ENCODE peak calls at places on chromosomes 2 and 18, in nine cellular contexts. E is heart right ventricle; Y is CD8-positive, alpha-beta memory T cell; W is Caco-2; A is Peyer's patch; T is GM23248; Q is naive thymus-derived CD4-positive, alpha-beta T cell; O is ovary; I is brain microvascular endothelial cell. G is an unnamed sample.

GRCh38 chr2:33086400-33087015 is 139.8 kb downstream of the LTBP1 start:
- DNase-seq in Y (no peak), E (peak; percentile 66), O (no peak), W (no peak), A (no peak), T (peak; percentile 27), I (peak; percentile 57), Q (no peak), G (no peak)

GRCh38 chr18:53093650-53094049 is 753.7 kb downstream of the DCC start:
- DNase-seq in W (no peak), T (no peak), A (no peak), Q (no peak), O (no peak), Y (no peak), I (no peak), E (no peak), G (no peak)

GRCh38 chr2:197298609-197299008 is 12.0 kb downstream of the ANKRD44 start:
- DNase-seq in O (no peak), Y (no peak), E (no peak), W (no peak), T (no peak), Q (no peak), A (no peak), I (no peak), G (no peak)

GRCh38 chr2:227862741-227863588 is 8.5 kb upstream of the DAW1 start:
- DNase-seq in E (no peak), T (peak; percentile 91), I (peak; percentile 84), A (no peak), O (no peak), W (no peak), Y (no peak), Q (no peak), G (peak; percentile 87)

GRCh38 chr2:14756981-14757657 is 124.6 kb downstream of the LRATD1 start:
- DNase-seq in E (no peak), T (peak; percentile 96), A (no peak), Y (no peak), O (no peak), I (peak; percentile 61), W (no peak), Q (no peak), G (peak; percentile 98)

GRCh38 chr2:42859801-42860200 is 67.4 kb upstream of the HAAO start:
- DNase-seq in I (peak; percentile 11), O (no peak), A (no peak), T (peak; percentile 41), W (no peak), Y (no peak), E (no peak), Q (no peak), G (no peak)

GRCh38 chr2:116416988-116417387 is 1397.5 kb upstream of the DDX18 start:
- DNase-seq in Y (no peak), Q (no peak), T (no peak), W (no peak), I (no peak), A (no peak), O (no peak), E (no peak), G (no peak)

GRCh38 chr2:241863021-241863954 is 4.6 kb upstream of the PDCD1 start:
- DNase-seq in O (peak; percentile 73), W (no peak), Y (peak; percentile 45), E (no peak), Q (no peak), T (peak; percentile 45), I (no peak), A (peak; percentile 43), G (no peak)

GRCh38 chr2:157971702-157972101 is 95.6 kb upstream of the ACVR1 start:
- DNase-seq in O (no peak), A (no peak), Q (no peak), W (no peak), E (no peak), T (no peak), I (no peak), Y (no peak), G (no peak)

GRCh38 chr2:218060122-218060521 is 8.9 kb upstream of the RUFY4 start:
- DNase-seq in I (no peak), A (no peak), O (no peak), E (no peak), W (no peak), T (no peak), Y (no peak), Q (no peak), G (no peak)

GRCh38 chr2:239651859-239652258 is 251.0 kb upstream of the HDAC4 start:
- DNase-seq in O (no peak), I (no peak), E (no peak), A (no peak), Y (no peak), T (no peak), W (no peak), Q (no peak), G (no peak)

GRCh38 chr2:29317077-29317517 is 201.9 kb downstream of the CLIP4 start:
- DNase-seq in I (no peak), Y (no peak), E (peak; percentile 14), O (no peak), T (peak; percentile 57), Q (no peak), W (no peak), A (no peak), G (no peak)

DNA sequence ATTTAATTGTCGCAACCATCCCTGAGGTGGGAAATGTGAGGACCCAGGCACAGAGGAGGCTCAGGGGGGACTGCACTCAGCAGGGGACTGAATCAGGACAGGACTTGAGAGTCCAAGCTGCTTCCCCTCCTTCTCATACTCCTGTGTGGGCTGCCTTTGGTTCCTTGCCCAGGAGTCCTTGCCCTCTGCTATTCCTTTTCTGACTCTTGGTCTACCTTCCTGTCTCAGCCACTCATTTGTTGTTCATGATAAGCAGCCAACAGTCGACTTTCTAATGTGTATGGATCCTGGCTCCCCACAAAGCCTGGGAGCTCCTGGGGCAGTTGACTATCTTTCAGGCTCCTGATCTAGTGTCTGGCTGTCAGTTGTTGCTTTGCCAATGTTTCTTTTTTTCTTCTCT is 28.3 kb downstream of the GATA6 start:
- DNase-seq in O (no peak), E (no peak), W (no peak), Y (no peak), Q (no peak), A (no peak), T (no peak), I (no peak), G (no peak)
- H3K27me3 ChIP-seq in O (no peaks in the 10 kb centered on the region), E (no peaks in the 10 kb centered on the region), W (no peaks in the 10 kb centered on the region), Y (no peaks in the 10 kb centered on the region), Q (no peaks in the 10 kb centered on the region), A (no peaks in the 10 kb centered on the region), T (no peaks in the 10 kb centered on the region), I (no peaks in the 10 kb centered on the region), G (peaks cover 3% of the 10 kb centered on the region)

GRCh38 chr18:36635414-36636096 is 193.2 kb downstream of the TPGS2 start:
- DNase-seq in I (no peak), O (no peak), E (no peak), Q (no peak), W (no peak), A (no peak), Y (no peak), T (no peak), G (peak; percentile 43)
- H3K4me3 ChIP-seq in I (no peak overlapping the region), O (no peak overlapping the region), E (no peak overlapping the region), Q (no peak overlapping the region), W (no peak overlapping the region), A (no peak overlapping the region), Y (no peak overlapping the region), T (no peak overlapping the region), G (no peak overlapping the region)

GRCh38 chr18:78975699-78976098 is 3.9 kb upstream of the SALL3 start:
- DNase-seq in I (no peak), E (no peak), A (no peak), Y (no peak), W (no peak), O (no peak), Q (no peak), T (no peak), G (no peak)
- H3K27me3 ChIP-seq in I (peaks cover 69% of the 10 kb centered on the region), E (peaks cover 92% of the 10 kb centered on the region), A (peaks cover 33% of the 10 kb centered on the region), Y (peaks cover 23% of the 10 kb centered on the region), W (no peaks in the 10 kb centered on the region), O (peaks cover 2% of the 10 kb centered on the region), Q (peaks cover 3% of the 10 kb centered on the region), T (peaks cover 68% of the 10 kb centered on the region), G (peaks cover 72% of the 10 kb centered on the region)

DNA sequence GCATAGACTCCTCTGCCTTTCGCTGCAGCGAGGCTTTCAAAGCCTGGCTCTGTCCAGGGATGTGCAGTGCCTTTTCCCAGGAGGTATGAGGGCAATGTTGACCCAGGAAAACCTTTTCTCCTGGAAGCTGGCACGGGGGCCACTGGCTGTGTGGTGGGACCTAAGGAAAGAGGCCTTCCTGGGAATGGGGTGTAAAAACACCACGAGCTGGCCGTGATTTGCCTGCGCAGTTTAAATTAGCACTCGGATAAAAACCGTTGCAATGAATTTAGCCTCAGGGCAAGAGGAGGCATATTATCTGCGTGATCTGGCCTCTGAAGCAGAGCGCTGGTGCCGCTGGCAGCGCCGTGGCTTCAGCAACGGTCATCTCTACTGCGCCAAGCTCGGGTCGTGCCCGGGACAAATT is 3.0 kb downstream of the OSR1 start:
- DNase-seq in O (no peak), E (no peak), T (peak; percentile 82), W (no peak), I (no peak), Q (no peak), A (no peak), Y (no peak), G (no peak)
- H3K4me3 ChIP-seq in O (no peak overlapping the region), E (peak overlapping the region; percentile 77), T (peak overlapping the region; percentile 85), W (no peak overlapping the region), I (no peak overlapping the region), Q (no peak overlapping the region), A (no peak overlapping the region), Y (no peak overlapping the region), G (no peak overlapping the region)

GRCh38 chr18:11658989-11659388 is 30.1 kb upstream of the GNAL start:
- DNase-seq in A (no peak), I (no peak), O (no peak), Q (no peak), Y (no peak), W (no peak), E (no peak), T (peak; percentile 22), G (no peak)

GRCh38 chr18:11657554-11657953 is 31.5 kb upstream of the GNAL start:
- DNase-seq in Q (no peak), A (no peak), W (no peak), Y (no peak), O (no peak), E (no peak), T (no peak), I (no peak), G (no peak)

GRCh38 chr18:11657152-11657551 is 31.9 kb upstream of the GNAL start:
- DNase-seq in Y (no peak), A (no peak), T (no peak), W (no peak), Q (no peak), E (no peak), I (no peak), O (no peak), G (no peak)

GRCh38 chr18:11655605-11655932 is 33.5 kb upstream of the GNAL start:
- DNase-seq in Q (no peak), I (no peak), T (no peak), A (no peak), Y (no peak), E (no peak), W (no peak), O (no peak), G (no peak)

DNA sequence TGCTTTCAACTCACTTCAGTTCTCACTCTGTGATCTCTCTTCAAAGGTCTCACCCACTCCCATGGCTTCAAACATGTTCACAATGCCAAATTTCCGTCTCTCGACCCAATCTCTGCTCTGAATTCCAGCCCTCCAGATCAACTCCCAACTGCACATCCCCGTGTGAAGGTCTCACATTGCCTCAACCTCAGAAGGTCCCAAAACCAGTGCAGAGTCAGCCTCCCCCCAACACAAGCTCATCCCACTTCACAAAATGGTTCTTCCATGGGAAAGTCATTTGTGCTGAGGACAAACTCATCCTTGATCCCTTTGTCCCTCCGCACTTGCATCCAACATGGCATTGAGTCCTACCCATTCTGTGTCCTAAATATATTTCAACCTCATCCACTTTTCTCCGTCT is 31.0 kb upstream of the GNAL start:
- DNase-seq in T (no peak), A (no peak), O (no peak), Y (no peak), W (no peak), I (no peak), E (no peak), Q (no peak), G (no peak)
- H3K27me3 ChIP-seq in T (peaks cover 36% of the 10 kb centered on the region), A (no peaks in the 10 kb centered on the region), O (no peaks in the 10 kb centered on the region), Y (peaks cover 5% of the 10 kb centered on the region), W (no peaks in the 10 kb centered on the region), I (peaks cover 5% of the 10 kb centered on the region), E (peaks cover 34% of the 10 kb centered on the region), Q (no peaks in the 10 kb centered on the region), G (peaks cover 7% of the 10 kb centered on the region)